ENCODE peak calls at places on chromosome 2, in six cellular contexts. Y is neural progenitor cell, S is GM12865, K is cardiac muscle cell, E is epithelial cell of proximal tubule, Q is stomach. P is an unnamed sample.

GRCh38 chr2:42931147-42931817 is 138.9 kb upstream of the HAAO start:
- DNase-seq in Y (peak), S (no peak), K (no peak), E (no peak), Q (no peak), P (no peak)

GRCh38 chr2:199861116-199861774 is 10.3 kb upstream of the FTCDNL1 start:
- DNase-seq in Y (no peak), S (peak), K (peak), E (peak), Q (no peak), P (peak)

GRCh38 chr2:24521162-24521857 is 30.3 kb downstream of the NCOA1 start:
- DNase-seq in Y (no peak), S (no peak), K (no peak), E (no peak), Q (no peak), P (no peak)

GRCh38 chr2:150526006-150526405 is 38.5 kb upstream of the RND3 start:
- DNase-seq in Y (no peak), S (no peak), K (no peak), E (no peak), Q (no peak), P (no peak)

GRCh38 chr2:121479882-121480522 is 50.7 kb upstream of the RNU4ATAC start:
- DNase-seq in Y (peak), S (no peak), K (peak), E (peak), Q (peak), P (peak)

GRCh38 chr2:109400102-109400501 is 213.7 kb downstream of the SEPTIN10 start:
- DNase-seq in Y (no peak), S (no peak), K (no peak), E (no peak), Q (no peak), P (no peak)

GRCh38 chr2:42142476-42143184 is 26.5 kb upstream of the EML4 start:
- DNase-seq in Y (no peak), S (no peak), K (peak), E (no peak), Q (no peak), P (no peak)

GRCh38 chr2:221969087-221969829 is 329.5 kb downstream of the PAX3 start:
- DNase-seq in Y (peak), S (peak), K (peak), E (peak), Q (peak), P (peak)

GRCh38 chr2:222439692-222440091 is 15.3 kb downstream of the SGPP2 start:
- DNase-seq in Y (no peak), S (no peak), K (peak), E (no peak), Q (no peak), P (no peak)

GRCh38 chr2:218957685-218958084 is 1.8 kb upstream of the CDK5R2 start:
- DNase-seq in Y (no peak), S (no peak), K (no peak), E (no peak), Q (no peak), P (no peak)

GRCh38 chr2:218956039-218956438 is 3.4 kb upstream of the CDK5R2 start:
- DNase-seq in Y (no peak), S (no peak), K (no peak), E (no peak), Q (no peak), P (no peak)

GRCh38 chr2:218952160-218952559 is 7.3 kb upstream of the CDK5R2 start:
- DNase-seq in Y (no peak), S (no peak), K (no peak), E (no peak), Q (no peak), P (no peak)

GRCh38 chr2:218954541-218955300 is 4.7 kb upstream of the CDK5R2 start:
- DNase-seq in Y (no peak), S (no peak), K (no peak), E (no peak), Q (no peak), P (no peak)

GRCh38 chr2:218953366-218953954 is 6.0 kb upstream of the CDK5R2 start:
- DNase-seq in Y (peak), S (no peak), K (no peak), E (no peak), Q (no peak), P (no peak)
- TF ChIP-seq CTCF in Y (peak), S (no peak), K (peak), E (peak), Q (no peak), P (no peak)

GRCh38 chr2:130372055-130372832 is 16.4 kb downstream of the PTPN18 start:
- DNase-seq in Y (peak), S (peak), K (peak), E (no peak), Q (peak), P (peak)
- H3K4me3 ChIP-seq in Y (peak), S (peak), K (peak), E (peak), Q (peak), P (peak)

GRCh38 chr2:105769504-105769903 is 24.8 kb downstream of the NCK2 start:
- DNase-seq in Y (peak), S (no peak), K (no peak), E (no peak), Q (no peak), P (no peak)
- TF ChIP-seq CTCF in Y (peak), S (peak), K (peak), E (peak), Q (no peak), P (no peak)

GRCh38 chr2:70793450-70793849 is 3.0 kb upstream of the FIGLA start:
- DNase-seq in Y (no peak), S (no peak), K (no peak), E (no peak), Q (no peak), P (no peak)

GRCh38 chr2:70784320-70784719 is 6.1 kb downstream of the FIGLA start:
- DNase-seq in Y (no peak), S (no peak), K (no peak), E (no peak), Q (no peak), P (no peak)

GRCh38 chr2:70785137-70785911 is 5.1 kb downstream of the FIGLA start:
- DNase-seq in Y (peak), S (peak), K (peak), E (no peak), Q (no peak), P (peak)

GRCh38 chr2:70790079-70790963 is at the start of gene FIGLA:
- DNase-seq in Y (peak), S (no peak), K (no peak), E (no peak), Q (no peak), P (no peak)

DNA sequence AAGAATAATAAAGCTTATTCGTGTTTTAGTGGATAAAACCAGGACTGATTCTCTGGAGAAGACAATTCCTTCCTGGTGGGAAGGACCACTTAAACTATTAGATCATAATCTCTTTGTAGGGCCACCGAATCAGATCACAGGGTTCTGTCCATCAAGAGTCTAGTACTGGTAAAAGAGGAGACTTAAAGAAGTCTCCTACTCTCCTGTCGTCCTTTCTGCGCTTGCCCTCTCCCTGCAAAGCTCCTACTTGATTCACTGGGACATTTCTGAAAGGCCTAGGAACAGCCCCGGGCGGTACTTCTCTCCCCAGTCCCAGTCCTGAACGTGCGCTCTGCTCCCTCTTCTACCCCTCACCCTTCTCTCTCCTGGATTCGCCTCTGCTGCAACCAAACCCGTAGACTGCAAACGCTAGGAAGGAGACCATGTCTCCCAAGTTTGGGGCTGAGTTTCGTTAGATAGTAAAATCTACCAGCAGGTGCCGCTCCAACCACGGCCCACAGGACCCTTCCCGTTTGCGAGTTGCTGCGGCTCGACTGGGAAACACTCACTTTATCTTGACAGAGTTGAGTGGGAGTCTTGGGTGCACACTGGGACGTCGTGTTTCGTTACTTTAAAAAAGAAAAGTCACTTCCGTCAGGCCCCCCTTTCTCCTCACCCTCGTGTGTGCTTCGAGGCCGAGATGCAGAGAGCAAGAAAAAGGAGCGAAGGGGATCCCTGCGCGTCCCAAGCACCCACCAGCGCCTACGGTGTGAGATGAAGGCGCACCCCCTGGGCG is 952 bp downstream of the FIGLA start:
- DNase-seq in Y (peak), S (peak), K (peak), E (no peak), Q (peak), P (peak)
- H3K4me3 ChIP-seq in Y (peak), S (no peak), K (peak), E (peak), Q (peak), P (no peak)

GRCh38 chr2:224142397-224143312 is 103.6 kb upstream of the SERPINE2 start:
- DNase-seq in Y (no peak), S (no peak), K (no peak), E (peak), Q (no peak), P (peak)
- TF ChIP-seq CTCF in Y (no peak), S (no peak), K (peak), E (peak), Q (no peak), P (no peak)

DNA sequence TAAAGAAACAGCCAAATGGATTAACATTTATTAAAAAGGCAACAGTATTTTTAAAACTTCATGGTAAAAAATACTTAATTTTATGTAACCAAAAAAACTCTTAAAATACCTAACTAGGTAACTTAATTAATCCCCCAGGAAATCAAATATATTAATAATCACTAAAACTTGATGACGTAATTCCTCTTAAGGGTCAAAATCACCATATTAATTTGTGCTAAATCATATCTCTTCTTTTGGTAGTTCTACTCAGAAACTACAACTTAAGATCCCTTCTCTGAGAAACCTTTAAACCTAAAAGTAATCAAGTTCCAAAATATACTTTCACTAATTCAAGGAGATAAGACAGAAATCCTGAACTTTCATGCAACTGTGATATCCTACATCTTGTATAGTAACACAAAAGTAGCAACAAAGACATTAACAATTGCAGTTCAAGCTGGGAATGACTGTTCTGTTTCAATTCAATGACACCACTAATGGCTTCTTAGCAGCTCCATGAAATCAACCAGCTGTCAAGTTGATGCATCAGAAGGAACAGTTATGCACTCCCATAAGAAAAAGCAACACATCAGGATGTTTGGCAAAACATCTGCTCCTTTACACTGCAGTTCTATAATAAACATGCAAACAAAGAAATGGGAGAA is 4.0 kb downstream of the BAZ2B start:
- DNase-seq in Y (peak), S (peak), K (peak), E (no peak), Q (no peak), P (no peak)
- H3K4me3 ChIP-seq in Y (peak), S (no peak), K (peak), E (no peak), Q (no peak), P (no peak)

GRCh38 chr2:21318263-21318662 is 194.5 kb downstream of the TDRD15 start:
- DNase-seq in Y (no peak), S (no peak), K (no peak), E (no peak), Q (no peak), P (no peak)

DNA sequence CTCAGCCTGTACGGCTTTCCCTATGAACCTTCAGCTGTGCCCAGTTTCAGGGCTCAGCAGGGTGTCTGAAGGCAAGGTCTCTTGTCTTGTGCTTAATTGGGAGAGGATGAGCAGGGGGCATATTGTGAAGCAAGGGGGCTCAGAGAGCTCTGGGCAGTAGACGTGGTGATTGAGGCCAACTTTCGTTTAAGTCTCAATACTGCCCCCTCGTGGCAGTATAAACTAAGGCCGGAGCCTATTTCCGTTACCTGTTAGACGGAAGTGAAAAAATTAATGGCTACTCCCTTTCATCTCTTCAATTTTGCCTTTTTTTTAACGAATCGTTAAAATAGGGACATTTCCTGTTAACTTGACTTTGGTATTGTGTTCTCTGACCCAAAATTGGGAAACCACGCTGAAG is 193.4 kb downstream of the TDRD15 start:
- DNase-seq in Y (peak), S (peak), K (peak), E (no peak), Q (peak), P (no peak)
- TF ChIP-seq CTCF in Y (peak), S (peak), K (peak), E (peak), Q (peak), P (no peak)

GRCh38 chr2:98729652-98730051 is 1.3 kb downstream of the MGAT4A start:
- DNase-seq in Y (no peak), S (no peak), K (no peak), E (no peak), Q (no peak), P (peak)
- H3K4me3 ChIP-seq in Y (peak), S (no peak), K (peak), E (peak), Q (peak), P (no peak)

GRCh38 chr2:241415196-241415595 is 59.1 kb downstream of the FARP2 start:
- DNase-seq in Y (no peak), S (no peak), K (no peak), E (no peak), Q (no peak), P (no peak)

GRCh38 chr2:241421330-241421729 is 65.2 kb downstream of the FARP2 start:
- DNase-seq in Y (no peak), S (no peak), K (peak), E (no peak), Q (no peak), P (no peak)

GRCh38 chr2:241422350-241422749 is 66.3 kb downstream of the FARP2 start:
- DNase-seq in Y (no peak), S (no peak), K (no peak), E (no peak), Q (no peak), P (no peak)

GRCh38 chr2:241413929-241414580 is 58.0 kb downstream of the FARP2 start:
- DNase-seq in Y (no peak), S (no peak), K (no peak), E (no peak), Q (no peak), P (no peak)

DNA sequence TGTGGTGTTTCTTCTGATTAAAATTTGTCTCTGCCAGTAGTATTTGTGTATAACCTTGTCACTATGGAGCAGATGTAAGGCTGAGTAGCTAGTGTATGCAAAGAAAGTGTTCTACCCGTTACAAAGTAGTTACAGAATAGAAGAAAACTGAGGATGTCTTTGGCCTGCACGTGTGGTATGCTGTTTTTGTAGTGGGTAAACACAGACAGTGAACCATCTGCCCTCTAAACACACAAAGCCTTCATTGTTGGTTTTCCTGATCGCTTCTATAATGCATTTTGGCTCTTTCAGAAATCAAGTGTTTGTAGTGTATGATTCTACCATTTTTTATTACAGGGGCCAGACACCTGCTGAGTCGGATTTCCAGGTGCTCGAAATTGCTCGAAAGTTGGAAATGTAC is 61.5 kb downstream of the FARP2 start:
- DNase-seq in Y (no peak), S (no peak), K (no peak), E (no peak), Q (no peak), P (no peak)
- TF ChIP-seq CTCF in Y (no peak), S (no peak), K (no peak), E (no peak), Q (no peak), P (no peak)

P was measured in foreskin fibroblast.